ENCODE peak calls at places on chromosomes 5 and 9, in eight cellular contexts. R, D, J, M, O, S, L and T are unnamed samples.
A peak's percentile ranks its signal among the peaks of the same experiment; 100 is the strongest.

GRCh38 chr5:134477462-134478245 is 47.8 kb upstream of the JADE2 start:
- DNase-seq in D (no peak), J (no peak), L (no peak), R (no peak), O (no peak), M (no peak), S (no peak), T (no peak)

GRCh38 chr9:130597228-130597627 is 17.9 kb downstream of the FUBP3 start:
- DNase-seq in M (no peak), D (no peak), J (no peak), S (no peak), L (no peak), O (no peak), R (no peak), T (no peak)

GRCh38 chr9:127876764-127877562 is 512 bp downstream of the AK1 start:
- DNase-seq in S (no peak), L (peak; percentile 31), O (no peak), J (no peak), M (no peak), R (peak; percentile 40), D (no peak), T (no peak)

GRCh38 chr5:72452515-72453259 is 54.5 kb downstream of the ZNF366 start:
- DNase-seq in O (no peak), R (peak; percentile 84), D (no peak), S (no peak), L (peak; percentile 85), M (no peak), J (no peak), T (no peak)

GRCh38 chr9:122029898-122030297 is 63.2 kb downstream of the TTLL11 start:
- DNase-seq in L (no peak), O (no peak), R (no peak), J (no peak), M (no peak), S (no peak), D (no peak), T (no peak)

GRCh38 chr9:108620767-108621166 is 235.0 kb downstream of the ACTL7B start:
- DNase-seq in J (no peak), M (no peak), D (no peak), O (no peak), S (no peak), L (peak; percentile 35), R (no peak), T (no peak)

GRCh38 chr5:151182501-151182900 is 24.9 kb upstream of the ANXA6 start:
- DNase-seq in O (no peak), D (no peak), J (no peak), L (no peak), R (no peak), M (no peak), S (no peak), T (no peak)

GRCh38 chr9:35791321-35791921 is at the start of gene NPR2:
- DNase-seq in J (no peak), O (no peak), R (peak; percentile 88), S (no peak), L (peak; percentile 62), D (no peak), M (no peak), T (no peak)

GRCh38 chr5:154331267-154331666 is 114.5 kb upstream of the SAP30L start:
- DNase-seq in J (no peak), R (no peak), D (no peak), S (no peak), L (no peak), O (no peak), M (no peak), T (no peak)

GRCh38 chr5:55502759-55503158 is 32.0 kb downstream of the PLPP1 start:
- DNase-seq in M (no peak), R (no peak), D (no peak), J (no peak), S (no peak), L (no peak), O (no peak), T (no peak)

GRCh38 chr5:134545070-134545868 is 19.8 kb downstream of the JADE2 start:
- DNase-seq in D (no peak), L (no peak), J (no peak), R (no peak), M (no peak), S (no peak), O (peak; percentile 18), T (peak; percentile 26)

GRCh38 chr9:77712533-77713130 is 64.5 kb upstream of the GNA14 start:
- DNase-seq in D (no peak), R (peak; percentile 77), O (no peak), L (peak; percentile 61), M (no peak), J (no peak), S (no peak), T (no peak)

GRCh38 chr5:31663519-31663918 is 24.6 kb downstream of the PDZD2 start:
- DNase-seq in O (no peak), J (no peak), L (peak; percentile 77), R (peak; percentile 47), S (no peak), M (no peak), D (no peak), T (no peak)

GRCh38 chr5:95673076-95673475 is 9.7 kb downstream of the SPATA9 start:
- DNase-seq in J (no peak), S (no peak), L (no peak), R (no peak), M (no peak), O (no peak), D (no peak), T (no peak)

GRCh38 chr5:145975361-145976066 is 39.1 kb downstream of the SH3RF2 start:
- DNase-seq in S (no peak), D (no peak), M (no peak), O (no peak), R (no peak), J (no peak), L (no peak), T (no peak)

GRCh38 chr5:125005287-125005686 is 258.8 kb upstream of the ZNF608 start:
- DNase-seq in D (no peak), O (no peak), R (no peak), S (no peak), M (no peak), J (no peak), L (no peak), T (no peak)

GRCh38 chr5:2149196-2149541 is 266.4 kb upstream of the IRX4 start:
- DNase-seq in L (no peak), S (no peak), J (no peak), D (no peak), O (no peak), R (peak; percentile 56), M (no peak), T (no peak)